ENCODE peak calls at places on chromosomes 16 and 17, in six cellular contexts. K, X, D, F, W and V are unnamed samples.
A peak's percentile ranks its signal among the peaks of the same experiment; 100 is the strongest.

GRCh38 chr17:42275527-42276358 is 448 bp downstream of the STAT5B start:
- DNase-seq in K (no peak), X (peak; percentile 31), D (peak; percentile 47), F (no peak), W (no peak), V (no peak)

GRCh38 chr16:76278976-76279375 is 1.8 kb downstream of the CNTNAP4 start:
- DNase-seq in K (no peak), X (no peak), D (no peak), F (no peak), W (peak; percentile 13), V (no peak)

GRCh38 chr16:81480856-81481821 is 36.5 kb downstream of the CMIP start:
- DNase-seq in K (peak; percentile 97), X (peak; percentile 89), D (peak; percentile 54), F (no peak), W (peak; percentile 94), V (peak; percentile 87)

GRCh38 chr16:89155184-89155679 is 16.3 kb upstream of the CDH15 start:
- DNase-seq in K (no peak), X (no peak), D (no peak), F (no peak), W (no peak), V (no peak)

GRCh38 chr16:85329059-85329812 is 217.0 kb upstream of the CIBAR2 start:
- DNase-seq in K (no peak), X (no peak), D (peak; percentile 39), F (no peak), W (no peak), V (no peak)

GRCh38 chr17:61458000-61458399 is 5.8 kb downstream of the TBX4 start:
- DNase-seq in K (no peak), X (no peak), D (no peak), F (no peak), W (no peak), V (no peak)

GRCh38 chr17:67942810-67943209 is 53.5 kb downstream of the C17orf58 start:
- DNase-seq in K (no peak), X (no peak), D (peak; percentile 35), F (no peak), W (no peak), V (no peak)

GRCh38 chr16:54363760-54364159 is 77.2 kb upstream of the IRX3 start:
- DNase-seq in K (no peak), X (no peak), D (no peak), F (no peak), W (no peak), V (no peak)

GRCh38 chr17:39929657-39930407 is 2.3 kb downstream of the LRRC3C start:
- DNase-seq in K (no peak), X (no peak), D (no peak), F (no peak), W (peak; percentile 62), V (no peak)

GRCh38 chr16:81424761-81425160 is 19.8 kb upstream of the CMIP start:
- DNase-seq in K (peak; percentile 68), X (no peak), D (no peak), F (no peak), W (no peak), V (no peak)

GRCh38 chr16:25868041-25868600 is 176.4 kb downstream of the HS3ST4 start:
- DNase-seq in K (no peak), X (no peak), D (no peak), F (no peak), W (no peak), V (no peak)

GRCh38 chr16:57113042-57113453 is 20.7 kb downstream of the CPNE2 start:
- DNase-seq in K (no peak), X (no peak), D (no peak), F (no peak), W (no peak), V (no peak)

GRCh38 chr16:4205971-4206370 is 35.9 kb downstream of the SRL start:
- DNase-seq in K (no peak), X (no peak), D (no peak), F (no peak), W (no peak), V (no peak)

GRCh38 chr17:50141026-50141749 is 9.3 kb downstream of the PPP1R9B start:
- DNase-seq in K (no peak), X (no peak), D (no peak), F (no peak), W (no peak), V (no peak)

DNA sequence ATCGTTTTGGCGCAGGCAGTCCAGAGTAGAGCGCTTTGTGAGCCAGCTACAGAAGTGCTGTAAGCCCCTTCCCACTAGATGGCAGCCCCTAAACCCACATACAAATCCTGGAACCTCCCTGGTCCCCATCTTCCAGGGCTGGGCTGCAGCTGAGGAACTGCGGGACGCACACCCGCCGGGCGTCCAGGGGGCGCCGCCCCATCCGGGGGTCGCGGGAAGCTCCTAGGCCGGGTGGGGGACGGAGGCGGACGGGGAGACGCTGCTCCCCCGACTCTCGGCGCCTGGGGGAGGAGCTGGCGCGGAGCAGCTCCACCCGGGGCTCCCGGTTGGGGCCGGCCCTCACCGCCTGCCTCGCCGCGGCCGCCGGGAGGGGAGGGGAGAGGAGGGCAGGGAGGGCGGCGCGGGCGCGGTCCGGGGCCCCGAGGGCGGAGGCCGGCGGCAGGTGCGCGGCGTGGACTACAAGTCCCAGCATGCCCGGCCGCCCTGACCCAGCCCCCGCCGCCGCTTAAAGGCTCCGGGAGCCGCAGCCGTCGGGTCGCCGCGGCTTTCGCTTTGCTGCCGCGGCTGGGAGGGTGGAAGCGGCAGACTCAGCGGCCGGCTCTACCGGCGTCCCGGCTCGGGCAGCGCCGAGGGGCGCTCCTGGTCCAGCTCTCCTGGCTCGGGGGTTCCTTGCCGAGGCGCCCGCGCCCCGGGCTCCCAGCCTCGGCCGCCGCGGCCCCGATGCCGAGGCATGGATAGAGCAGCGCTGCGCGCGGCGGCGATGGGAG is at the start of gene KSR1:
- DNase-seq in K (no peak), X (peak; percentile 96), D (peak; percentile 92), F (peak; percentile 53), W (peak; percentile 60), V (peak; percentile 95)
- TF ChIP-seq POLR2A in K (peak; percentile 75), X (no peak), D (peak; percentile 64), F (no peak), W (peak; percentile 76), V (peak; percentile 77)

DNA sequence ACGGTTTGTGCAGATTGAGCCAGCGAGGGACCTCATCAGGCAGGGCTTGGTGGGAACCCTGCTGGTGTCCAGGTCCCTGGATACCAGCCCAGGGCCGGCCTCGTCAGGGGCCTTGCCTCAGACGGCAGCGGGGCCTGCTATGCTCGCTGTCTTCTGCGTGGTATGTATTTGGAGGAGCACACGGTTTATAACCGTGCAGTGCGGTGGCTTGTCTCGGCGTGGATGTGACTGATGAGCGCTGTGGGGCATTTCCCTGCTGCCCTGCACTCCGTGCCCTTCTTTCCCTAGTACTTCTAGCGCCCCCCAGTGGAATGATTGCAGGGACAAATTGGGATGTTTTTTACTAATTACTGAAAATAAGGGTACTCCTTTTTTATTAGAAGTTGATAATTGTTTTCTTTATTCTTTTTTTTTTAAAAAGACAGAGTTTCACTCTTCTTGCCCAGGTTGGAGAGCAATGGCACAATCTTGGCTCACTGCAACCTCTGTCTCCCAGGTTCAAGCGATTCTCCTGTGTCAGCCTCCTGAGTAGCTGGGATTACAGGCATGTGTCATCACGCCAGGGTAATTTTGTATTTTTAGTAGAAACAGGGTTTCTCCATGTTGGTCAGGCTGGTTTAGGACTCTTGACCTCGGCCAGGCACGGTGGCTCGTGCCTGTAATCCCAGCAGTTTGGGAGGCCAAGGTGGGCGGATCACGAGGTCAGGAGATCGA is 15.3 kb downstream of the TBCD start:
- DNase-seq in K (no peak), X (no peak), D (peak; percentile 44), F (no peak), W (peak; percentile 49), V (no peak)
- TF ChIP-seq TAF1 in K (no peak), X (no peak), D (no peak), F (no peak), W (no peak), V (no peak)

DNA sequence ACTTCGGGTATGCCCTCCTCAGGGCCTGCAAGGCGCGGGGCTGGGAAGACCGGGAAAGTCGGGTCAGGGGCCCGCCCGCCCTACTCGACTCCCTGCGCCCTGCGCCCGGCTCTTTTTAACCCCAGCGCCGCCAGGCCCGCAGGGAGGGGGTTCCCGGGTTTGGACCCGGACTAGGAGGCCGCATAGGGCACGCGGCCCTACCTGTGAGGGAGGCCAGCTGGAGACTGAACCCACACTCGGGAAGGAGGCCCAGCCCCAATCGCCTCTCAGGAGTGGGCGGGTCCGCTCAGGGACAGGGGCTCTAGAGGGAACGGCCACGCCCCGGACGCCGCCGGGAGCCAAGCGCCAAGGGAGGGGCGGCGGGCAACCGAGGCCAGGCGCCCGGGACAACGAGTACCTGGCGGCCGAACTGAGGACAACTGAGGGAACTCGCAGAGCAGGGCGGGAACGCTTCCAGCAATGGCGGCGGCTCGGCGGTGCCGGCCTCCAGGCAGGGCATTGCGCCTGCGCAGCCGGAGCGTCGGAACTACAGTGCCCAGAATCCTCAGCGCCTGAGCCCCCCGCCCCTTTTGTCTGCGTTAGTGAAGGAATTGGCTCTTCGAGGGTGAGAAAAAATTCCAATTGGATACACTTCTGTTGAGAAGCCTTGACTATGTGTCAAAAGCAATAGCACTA is at the start of gene ZNF624:
- DNase-seq in K (peak; percentile 61), X (peak; percentile 86), D (peak; percentile 89), F (peak; percentile 89), W (peak; percentile 88), V (peak; percentile 77)
- TF ChIP-seq POLR2A in K (peak; percentile 89), X (peak; percentile 48), D (peak; percentile 73), F (peak; percentile 77), W (peak; percentile 85), V (peak; percentile 80)

DNA sequence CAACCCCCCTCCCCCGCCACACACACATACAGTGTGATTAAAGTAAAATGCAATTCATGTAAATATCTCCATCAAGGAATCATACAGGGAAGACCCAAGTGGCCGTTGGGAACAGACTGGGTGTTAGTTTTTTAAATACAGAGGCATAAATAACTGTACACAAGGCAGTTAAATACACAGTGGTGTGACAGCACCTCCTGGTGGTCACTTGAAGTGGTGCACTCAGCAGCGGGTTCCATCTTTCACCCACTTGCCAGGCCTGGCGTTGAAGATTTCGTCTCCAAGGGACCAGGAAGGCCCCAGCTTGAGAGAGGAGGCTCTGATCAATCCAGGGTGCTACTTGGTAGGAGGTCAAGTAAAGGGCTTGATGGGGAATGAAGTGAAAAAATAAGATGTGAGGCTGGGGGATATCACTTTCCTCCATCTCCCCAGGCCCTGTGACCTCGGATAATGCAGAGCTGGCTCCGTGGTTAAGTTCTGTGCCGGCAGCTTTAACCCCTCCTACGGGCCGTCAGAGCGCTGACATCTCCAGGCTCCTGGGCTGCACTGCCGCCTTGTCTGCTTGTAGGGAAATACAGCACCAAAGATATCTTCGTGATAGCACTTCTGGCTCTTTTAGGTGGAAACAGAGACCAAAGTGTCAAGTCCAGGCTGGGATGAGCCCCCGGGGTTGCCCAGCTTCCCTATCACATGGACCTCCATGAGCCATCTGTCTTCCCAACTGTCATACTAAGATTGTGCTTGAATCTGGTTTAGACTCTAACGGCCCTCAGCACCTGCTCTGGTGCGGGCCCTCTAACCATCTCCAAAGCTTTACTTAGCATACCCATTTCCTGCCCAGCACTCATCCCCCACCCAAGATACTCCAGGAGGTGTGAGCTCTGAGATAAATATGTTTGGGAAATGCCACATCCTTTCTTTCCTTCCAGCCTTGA is 20.7 kb downstream of the LGALS9 start:
- DNase-seq in K (no peak), X (no peak), D (no peak), F (no peak), W (peak; percentile 23), V (no peak)
- TF ChIP-seq TAF1 in K (no peak), X (no peak), D (no peak), F (no peak), W (no peak), V (no peak)